ENCODE peak calls at places on chromosomes 1 and 21, in six cellular contexts. F is stomach, Z is transverse colon, T is H1, M is suprapubic skin, U is esophagus muscularis mucosa. D is an unnamed sample.

GRCh38 chr1:23178931-23179330 is 10.3 kb upstream of the LUZP1 start:
- DNase-seq in U (no peak), T (no peak), M (no peak), Z (no peak), F (no peak), D (no peak)

GRCh38 chr1:79133703-79134258 is 127.3 kb upstream of the ADGRL4 start:
- DNase-seq in T (no peak), F (no peak), U (no peak), Z (no peak), M (no peak), D (no peak)

GRCh38 chr1:17531343-17531681 is 8.2 kb upstream of the ARHGEF10L start:
- DNase-seq in T (no peak), M (no peak), F (no peak), U (no peak), Z (no peak), D (no peak)

GRCh38 chr1:61757945-61758344 is 15.7 kb downstream of the PATJ start:
- DNase-seq in Z (no peak), M (no peak), T (no peak), U (peak), F (no peak), D (no peak)

GRCh38 chr1:31111290-31111951 is 45.9 kb upstream of the PUM1 start:
- DNase-seq in M (no peak), F (peak), U (no peak), Z (peak), T (no peak), D (no peak)

GRCh38 chr1:49052102-49052501 is 275.4 kb upstream of the BEND5 start:
- DNase-seq in M (no peak), U (no peak), Z (no peak), T (no peak), F (no peak), D (no peak)

GRCh38 chr1:234960722-234961467 is 167.7 kb downstream of the TOMM20 start:
- DNase-seq in F (peak), T (no peak), Z (peak), U (no peak), M (peak), D (no peak)

GRCh38 chr1:28239004-28239403 is 3.1 kb downstream of the ATP5IF1 start:
- DNase-seq in F (no peak), M (no peak), Z (no peak), T (no peak), U (no peak), D (no peak)

GRCh38 chr21:42097274-42097673 is 26.2 kb downstream of the UMODL1 start:
- DNase-seq in T (no peak), F (no peak), Z (no peak), M (no peak), U (no peak), D (no peak)

GRCh38 chr1:22808846-22809501 is 98.3 kb downstream of the EPHB2 start:
- DNase-seq in T (no peak), U (no peak), M (no peak), Z (no peak), F (no peak), D (peak)

GRCh38 chr1:180528868-180529470 is 26.6 kb upstream of the ACBD6 start:
- DNase-seq in U (no peak), Z (no peak), F (no peak), M (no peak), T (no peak), D (no peak)

GRCh38 chr1:227883641-227884301 is 64.0 kb downstream of the WNT9A start:
- DNase-seq in U (peak), F (peak), Z (no peak), T (no peak), M (no peak), D (peak)

GRCh38 chr1:47692196-47692595 is 254.4 kb downstream of the FOXD2 start:
- DNase-seq in Z (no peak), M (no peak), T (no peak), U (no peak), F (peak), D (no peak)

GRCh38 chr1:13828454-13829151 is 128.6 kb downstream of the PRDM2 start:
- DNase-seq in T (peak), M (peak), F (peak), Z (peak), U (no peak), D (no peak)

GRCh38 chr1:61152066-61152465 is 69.7 kb downstream of the NFIA start:
- DNase-seq in T (no peak), F (no peak), U (no peak), M (no peak), Z (no peak), D (no peak)

GRCh38 chr1:7153464-7153863 is 368.2 kb downstream of the CAMTA1 start:
- DNase-seq in F (no peak), T (no peak), U (no peak), M (no peak), Z (no peak), D (no peak)

GRCh38 chr1:16043950-16044349 is 368 bp downstream of the CLCNKB start:
- DNase-seq in F (no peak), M (no peak), U (no peak), Z (no peak), T (no peak), D (no peak)

GRCh38 chr1:183023146-183023600 is at the start of gene LAMC1:
- DNase-seq in T (peak), U (no peak), Z (peak), F (peak), M (peak), D (peak)

GRCh38 chr1:173341307-173341706 is 134.2 kb upstream of the TNFSF4 start:
- DNase-seq in Z (no peak), U (peak), M (no peak), T (no peak), F (no peak), D (no peak)

GRCh38 chr1:97712980-97713379 is 207.9 kb downstream of the DPYD start:
- DNase-seq in M (no peak), U (no peak), Z (no peak), T (no peak), F (no peak), D (no peak)

GRCh38 chr1:205061665-205062069 is 18.7 kb downstream of the CNTN2 start:
- DNase-seq in U (no peak), Z (peak), M (no peak), F (peak), T (peak), D (peak)

GRCh38 chr1:40385437-40386310 is 12.1 kb downstream of the SMAP2 start:
- DNase-seq in T (no peak), U (no peak), F (no peak), M (no peak), Z (peak), D (no peak)

GRCh38 chr1:32962248-32962896 is 2.2 kb downstream of the RNF19B start:
- DNase-seq in T (no peak), Z (no peak), F (no peak), U (no peak), M (no peak), D (no peak)

GRCh38 chr1:18408656-18409370 is 71.9 kb upstream of the KLHDC7A start:
- DNase-seq in U (no peak), F (no peak), T (no peak), M (no peak), Z (no peak), D (peak)

GRCh38 chr1:43367026-43367903 is 546 bp downstream of the ELOVL1 start:
- DNase-seq in M (no peak), Z (peak), F (no peak), T (no peak), U (no peak), D (peak)

GRCh38 chr1:48784301-48784700 is 7.6 kb upstream of the BEND5 start:
- DNase-seq in T (no peak), U (no peak), F (no peak), M (no peak), Z (no peak), D (no peak)

GRCh38 chr1:99768525-99769382 is 2.3 kb upstream of the FRRS1 start:
- DNase-seq in F (no peak), Z (no peak), U (no peak), T (no peak), M (no peak), D (no peak)

GRCh38 chr1:212605441-212605976 is 3.1 kb upstream of the ATF3 start:
- DNase-seq in M (no peak), T (no peak), U (no peak), F (no peak), Z (no peak), D (no peak)

GRCh38 chr1:35044406-35044805 is 12.7 kb upstream of the ZMYM6 start:
- DNase-seq in F (no peak), U (no peak), T (no peak), M (no peak), Z (no peak), D (no peak)

GRCh38 chr1:92154934-92155333 is 62.8 kb upstream of the C1orf146 start:
- DNase-seq in U (no peak), F (no peak), T (no peak), M (no peak), Z (no peak), D (no peak)

GRCh38 chr1:207004931-207005830 is 27.4 kb downstream of the C1orf116 start:
- DNase-seq in F (peak), U (no peak), T (no peak), Z (peak), M (no peak), D (no peak)

GRCh38 chr1:177969109-177969508 is 749 bp downstream of the SEC16B start:
- DNase-seq in U (no peak), M (no peak), Z (no peak), T (no peak), F (peak), D (no peak)

GRCh38 chr1:28591708-28592313 is at the start of gene RAB42:
- DNase-seq in Z (peak), T (no peak), U (no peak), M (no peak), F (peak), D (peak)

GRCh38 chr1:115833806-115834205 is 7.1 kb downstream of the NHLH2 start:
- DNase-seq in Z (no peak), T (no peak), F (no peak), M (no peak), U (no peak), D (no peak)

GRCh38 chr1:27635410-27636142 is 591 bp upstream of the FGR start:
- DNase-seq in M (no peak), F (no peak), T (no peak), Z (no peak), U (no peak), D (no peak)

GRCh38 chr1:81681104-81681503 is 119.6 kb upstream of the ADGRL2 start:
- DNase-seq in Z (no peak), U (no peak), F (no peak), T (no peak), M (no peak), D (no peak)

GRCh38 chr1:93113127-93113526 is 34.0 kb downstream of the MTF2 start:
- DNase-seq in F (no peak), U (no peak), Z (no peak), M (no peak), T (no peak), D (no peak)

GRCh38 chr1:56577859-56578663 is 1.3 kb downstream of the PLPP3 start:
- DNase-seq in T (no peak), Z (peak), U (no peak), M (peak), F (peak), D (peak)

GRCh38 chr1:56580771-56581170 is 1.4 kb upstream of the PLPP3 start:
- DNase-seq in U (no peak), F (no peak), T (no peak), Z (no peak), M (no peak), D (no peak)

GRCh38 chr1:56578664-56578962 is 750 bp downstream of the PLPP3 start:
- DNase-seq in U (no peak), T (no peak), F (no peak), M (no peak), Z (no peak), D (no peak)

GRCh38 chr1:56576880-56577858 is 2.2 kb downstream of the PLPP3 start:
- DNase-seq in M (no peak), T (no peak), F (no peak), Z (no peak), U (no peak), D (no peak)

GRCh38 chr1:56578963-56579875 is at the start of gene PLPP3:
- DNase-seq in F (peak), Z (peak), M (peak), U (peak), T (peak), D (peak)
- TF ChIP-seq POLR2AphosphoS5 in F (peak), Z (peak), M (peak), U (peak), T (peak), D (peak)

GRCh38 chr1:45550401-45551305 is at the start of gene AKR1A1:
- DNase-seq in F (peak), Z (peak), U (peak), T (peak), M (peak), D (peak)
- TF ChIP-seq CTCF in F (peak), Z (no peak), U (no peak), T (no peak), M (no peak), D (peak)

GRCh38 chr21:46131721-46132651 is 23.4 kb downstream of the FTCD start:
- DNase-seq in Z (no peak), T (no peak), F (no peak), M (no peak), U (no peak), D (no peak)
- TF ChIP-seq POLR2AphosphoS5 in Z (peak), T (no peak), F (peak), M (no peak), U (peak), D (no peak)

GRCh38 chr21:40511976-40512375 is 335.0 kb downstream of the DSCAM start:
- DNase-seq in T (no peak), M (no peak), F (no peak), Z (no peak), U (no peak), D (no peak)

GRCh38 chr21:40507978-40508377 is 339.0 kb downstream of the DSCAM start:
- DNase-seq in T (no peak), F (no peak), M (no peak), Z (no peak), U (no peak), D (no peak)

GRCh38 chr21:40516336-40516735 is 330.6 kb downstream of the DSCAM start:
- DNase-seq in U (no peak), F (no peak), M (no peak), T (no peak), Z (peak), D (no peak)

GRCh38 chr21:40512590-40512989 is 334.4 kb downstream of the DSCAM start:
- DNase-seq in Z (no peak), U (no peak), T (no peak), M (no peak), F (no peak), D (no peak)
- TF ChIP-seq CTCF in Z (peak), U (no peak), T (peak), M (no peak), F (no peak), D (no peak)

DNA sequence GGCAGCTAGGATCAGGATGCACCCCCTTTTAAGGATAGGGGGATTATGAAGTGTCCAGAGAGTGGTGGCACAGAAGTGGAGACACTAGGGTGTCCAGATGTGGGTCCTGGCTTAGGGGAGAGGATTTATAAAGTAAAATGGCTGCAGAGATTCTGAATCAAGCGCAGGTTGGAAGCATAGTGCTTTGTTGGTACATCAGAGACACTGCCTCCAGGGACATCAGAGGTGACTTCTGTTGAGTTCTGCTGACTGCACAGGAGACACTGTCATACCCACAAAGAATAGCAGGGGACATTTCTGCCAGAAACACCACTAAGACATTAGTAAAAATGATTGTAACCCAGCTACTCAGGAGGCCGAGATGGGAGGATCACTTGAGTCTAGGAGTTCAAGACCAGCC is 16.4 kb downstream of the GPR137B start:
- DNase-seq in T (no peak), Z (no peak), U (no peak), M (no peak), F (no peak), D (no peak)
- TF ChIP-seq POLR2AphosphoS5 in T (no peak), Z (no peak), U (no peak), M (no peak), F (no peak), D (no peak)

GRCh38 chr1:119827010-119827409 is 15.8 kb upstream of the REG4 start:
- DNase-seq in M (no peak), F (no peak), U (no peak), Z (no peak), T (no peak), D (no peak)
- TF ChIP-seq CTCF in M (no peak), F (no peak), U (no peak), Z (peak), T (no peak), D (peak)